ENCODE peak calls at places on chromosomes 16 and 17, in four cellular contexts. Y is K562, P is GM12878, X is HepG2. V is an unnamed sample.
A peak's percentile ranks its signal among the peaks of the same experiment; 100 is the strongest.

GRCh38 chr17:68733241-68734176 is 132.3 kb upstream of the FAM20A start:
- DNase-seq in Y (no peak), P (no peak), X (peak; percentile 83), V (no peak)

GRCh38 chr17:14330492-14330920 is 29.6 kb downstream of the HS3ST3B1 start:
- DNase-seq in Y (no peak), P (no peak), X (peak; percentile 65), V (no peak)

GRCh38 chr17:78019367-78019975 is 61.0 kb downstream of the TNRC6C start:
- DNase-seq in Y (peak; percentile 23), P (peak; percentile 9), X (peak; percentile 53), V (no peak)

GRCh38 chr17:80722656-80723055 is 178.0 kb downstream of the RPTOR start:
- DNase-seq in Y (no peak), P (no peak), X (no peak), V (no peak)

GRCh38 chr16:30953511-30954124 is 3.9 kb upstream of the SETD1A start:
- DNase-seq in Y (no peak), P (no peak), X (peak; percentile 88), V (peak; percentile 86)

GRCh38 chr17:17029938-17030337 is 12.3 kb upstream of the MPRIP start:
- DNase-seq in Y (no peak), P (no peak), X (no peak), V (no peak)

GRCh38 chr16:27439273-27440018 is 37.5 kb downstream of the IL21R start:
- DNase-seq in Y (no peak), P (no peak), X (no peak), V (no peak)

GRCh38 chr17:17669081-17669850 is 12.0 kb upstream of the RAI1 start:
- DNase-seq in Y (no peak), P (no peak), X (no peak), V (no peak)

GRCh38 chr16:83947642-83948234 is 5.3 kb upstream of the OSGIN1 start:
- DNase-seq in Y (no peak), P (no peak), X (peak; percentile 86), V (no peak)

DNA sequence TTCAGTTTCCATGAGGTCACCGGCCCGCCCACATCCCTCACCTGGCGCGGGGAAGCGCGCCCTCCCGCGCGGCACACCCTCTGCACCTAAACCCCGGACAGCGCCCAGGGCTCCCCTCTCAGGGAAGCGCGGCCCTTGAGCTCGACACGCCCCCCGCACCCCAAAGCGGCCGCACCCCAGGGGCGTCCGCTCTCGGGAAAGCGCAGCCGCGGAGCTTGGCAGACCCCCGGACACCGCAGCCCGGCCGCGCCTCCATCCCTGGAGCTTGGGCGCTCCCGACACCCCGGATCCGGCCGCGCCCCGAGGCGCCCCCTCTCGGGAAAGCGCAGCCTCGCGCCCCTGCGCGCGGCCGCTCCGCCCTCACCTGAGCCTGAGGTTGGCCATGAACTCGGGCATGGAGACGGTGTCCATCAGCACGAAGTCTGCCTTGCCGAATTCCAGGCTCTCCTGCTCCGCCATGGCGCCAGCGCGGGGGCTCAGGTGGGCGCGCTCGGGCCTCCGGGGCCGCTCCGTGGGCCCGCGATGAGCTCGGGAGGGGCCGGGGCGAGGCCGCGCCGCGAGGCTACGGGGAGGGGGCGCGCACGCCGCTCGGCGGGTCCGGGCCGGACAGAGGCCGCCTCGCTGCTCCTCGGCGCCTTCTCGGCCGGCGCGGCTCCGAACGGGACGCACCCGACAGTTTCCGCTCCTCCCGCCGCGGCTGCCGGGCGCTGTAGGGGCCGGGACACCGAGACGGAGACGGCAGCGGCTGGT is at the start of gene MYO1D:
- DNase-seq in Y (peak; percentile 72), P (no peak), X (peak; percentile 45), V (peak; percentile 35)
- TF ChIP-seq KDM1A in Y (no peak), P (no peak), X (no peak), V (no peak)

DNA sequence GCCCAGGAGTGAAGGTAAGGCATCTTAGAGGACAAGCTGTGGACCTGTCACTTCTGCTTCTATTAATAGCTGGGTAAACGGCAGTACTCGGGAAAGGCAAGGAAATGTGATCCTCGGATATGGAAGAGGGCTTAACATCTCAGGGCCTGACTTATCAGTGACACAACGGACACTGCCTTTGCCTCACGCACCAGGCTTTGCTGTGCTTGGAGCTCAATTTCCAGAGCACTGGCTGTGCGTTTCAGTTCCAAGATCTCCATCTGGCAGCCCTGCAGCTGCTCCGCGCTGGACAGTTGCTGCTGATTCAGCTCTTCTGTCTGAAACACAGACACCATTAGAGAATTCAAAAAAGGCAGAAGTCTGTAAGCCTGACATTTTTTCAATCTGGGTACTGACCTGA is 3.5 kb downstream of the KRT40 start:
- DNase-seq in Y (no peak), P (no peak), X (no peak), V (no peak)
- TF ChIP-seq CHD4 in Y (no peak), P (no peak), X (no peak), V (no peak)

DNA sequence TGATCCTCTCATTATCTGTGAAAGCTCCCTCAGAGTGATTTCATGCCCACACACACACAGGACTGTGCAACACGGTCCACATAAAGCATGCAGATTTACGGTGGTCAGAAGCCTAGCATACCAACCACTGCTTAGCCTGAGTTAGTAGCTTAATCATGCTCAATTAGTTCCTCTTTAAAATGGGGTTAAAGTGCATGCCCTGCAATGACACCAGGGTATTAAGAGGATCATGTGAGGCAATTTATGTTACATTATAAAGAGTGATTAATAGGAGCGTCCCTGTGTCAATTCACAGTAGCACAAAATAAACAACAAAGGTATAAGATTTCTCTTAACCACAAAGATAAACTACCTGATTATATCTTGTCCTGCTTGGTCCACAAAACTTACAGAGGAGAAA is 39.8 kb downstream of the C17orf67 start:
- DNase-seq in Y (no peak), P (no peak), X (no peak), V (no peak)
- TF ChIP-seq KDM1A in Y (no peak), P (no peak), X (no peak), V (no peak)

GRCh38 chr17:57889892-57890856 is 40.3 kb upstream of the MRPS23 start:
- DNase-seq in Y (no peak), P (no peak), X (no peak), V (peak; percentile 83)
- TF ChIP-seq CHD4 in Y (no peak), P (no peak), X (no peak), V (no peak)

GRCh38 chr16:75337430-75337829 is 86.0 kb upstream of the BCAR1 start:
- DNase-seq in Y (no peak), P (no peak), X (no peak), V (no peak)

GRCh38 chr16:75329933-75330332 is 78.5 kb upstream of the BCAR1 start:
- DNase-seq in Y (no peak), P (no peak), X (peak; percentile 18), V (no peak)

DNA sequence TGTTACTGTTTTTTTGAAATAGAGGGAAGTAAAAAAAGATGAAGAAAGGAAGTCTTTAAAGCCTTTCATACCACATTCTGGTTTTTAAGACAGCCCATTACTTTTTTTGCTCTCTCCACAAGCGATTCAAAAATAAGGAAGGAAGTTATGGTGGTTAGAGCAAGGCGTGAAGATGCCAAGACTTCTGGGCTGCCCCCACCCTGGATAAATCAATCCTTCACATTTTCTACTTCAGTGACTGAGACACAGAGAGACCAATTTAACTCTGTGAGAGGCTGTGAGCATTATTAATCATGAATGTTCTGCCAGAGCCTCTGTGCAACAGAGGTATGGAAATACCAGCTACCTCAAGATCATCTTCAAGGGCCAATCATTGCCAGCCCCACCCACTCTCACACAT is 82.3 kb upstream of the BCAR1 start:
- DNase-seq in Y (no peak), P (peak; percentile 19), X (no peak), V (no peak)
- TF ChIP-seq KDM1A in Y (no peak), P (no peak), X (no peak), V (no peak)

GRCh38 chr16:14329727-14330363 is 258.7 kb downstream of the MRTFB start:
- DNase-seq in Y (no peak), P (no peak), X (peak; percentile 46), V (no peak)
- TF ChIP-seq CHD4 in Y (no peak), P (no peak), X (peak; percentile 27), V (no peak)

GRCh38 chr16:80580109-80580832 is 39.5 kb downstream of the DYNLRB2 start:
- DNase-seq in Y (no peak), P (peak; percentile 89), X (no peak), V (peak; percentile 4)
- TF ChIP-seq KDM1A in Y (no peak), P (no peak), X (no peak), V (no peak)

GRCh38 chr16:11914210-11914758 is 1.5 kb downstream of the GSPT1 start:
- DNase-seq in Y (no peak), P (no peak), X (no peak), V (no peak)

GRCh38 chr16:11907160-11907970 is 8.4 kb downstream of the GSPT1 start:
- DNase-seq in Y (no peak), P (no peak), X (no peak), V (no peak)

GRCh38 chr16:11914759-11915643 is 755 bp downstream of the GSPT1 start:
- DNase-seq in Y (peak; percentile 77), P (no peak), X (no peak), V (peak; percentile 34)

GRCh38 chr16:11913425-11914079 is 2.2 kb downstream of the GSPT1 start:
- DNase-seq in Y (no peak), P (no peak), X (no peak), V (no peak)

DNA sequence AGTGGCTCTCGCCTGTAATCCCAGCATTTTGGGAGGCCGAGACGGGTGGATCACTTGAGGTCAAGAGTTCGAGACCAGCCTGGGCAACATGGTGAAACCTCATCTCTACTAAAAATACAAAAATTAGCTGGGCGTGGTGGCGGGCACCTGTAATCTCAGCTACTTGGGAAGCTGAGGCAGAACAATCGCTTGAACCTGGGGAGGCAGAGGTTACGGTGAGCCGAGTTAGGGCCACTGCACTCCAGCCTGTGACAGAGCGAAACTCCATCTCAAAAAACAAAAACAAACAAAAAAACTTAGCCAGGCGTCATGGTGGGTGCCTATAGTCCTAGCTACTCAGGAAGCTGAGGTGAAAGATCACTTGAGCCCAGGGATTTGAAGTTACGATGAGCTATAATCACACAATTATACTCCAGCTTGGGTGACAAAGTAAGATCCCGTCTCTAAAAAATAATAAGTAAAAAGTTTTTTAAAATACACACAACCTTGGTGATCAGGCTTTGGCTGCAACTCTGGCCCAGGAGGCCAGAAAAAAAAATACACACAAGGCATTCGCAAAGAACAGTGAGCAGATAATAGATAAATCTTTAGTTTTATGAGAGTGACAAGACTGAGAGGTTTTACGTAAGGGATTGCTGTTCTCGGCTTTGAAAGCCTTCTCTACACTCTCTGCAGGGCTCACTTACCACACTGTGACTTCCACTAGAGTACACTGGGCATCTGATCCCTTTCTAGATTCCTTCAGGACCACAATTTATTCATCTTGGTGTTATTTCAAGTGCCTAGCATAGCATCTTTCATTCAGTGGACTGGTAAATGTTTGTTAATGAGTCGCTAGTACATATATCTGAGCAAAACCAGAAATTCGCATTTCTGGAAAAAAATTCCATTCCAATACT is 5.9 kb downstream of the GSPT1 start:
- DNase-seq in Y (no peak), P (no peak), X (no peak), V (no peak)
- TF ChIP-seq CHD4 in Y (no peak), P (no peak), X (no peak), V (no peak)

DNA sequence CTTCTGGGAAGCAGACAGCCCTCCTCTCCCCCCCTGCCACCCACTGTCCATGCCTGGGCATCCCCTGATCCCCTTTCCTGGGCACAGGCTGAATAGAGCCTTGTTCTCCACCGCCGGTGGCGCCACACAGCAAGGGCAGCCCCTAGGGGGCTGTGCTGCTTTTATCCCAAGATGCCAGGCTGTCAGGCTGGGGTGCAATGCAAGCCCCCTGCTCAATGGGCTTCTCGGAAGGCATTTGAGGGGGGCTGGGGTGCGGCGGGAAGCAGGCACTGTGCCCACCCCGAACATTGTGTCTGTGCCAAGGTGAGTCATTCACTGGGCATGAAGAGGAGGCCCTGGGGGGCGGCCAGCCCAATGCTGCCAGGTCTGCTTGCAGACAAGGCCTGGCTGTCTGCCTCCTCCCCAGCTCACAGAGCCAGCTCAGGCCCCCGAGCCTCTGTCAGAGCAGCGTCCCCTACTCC is 1.5 kb upstream of the GFAP start:
- DNase-seq in Y (no peak), P (no peak), X (no peak), V (no peak)
- TF ChIP-seq KDM1A in Y (no peak), P (no peak), X (no peak), V (no peak)

V was measured in A549.